ENCODE peak calls at places on chromosomes 6 and 20, in eight cellular contexts. One of them, this sample, is unnamed.

GRCh38 chr20:5844063-5844681 is 94.0 kb downstream of the SHLD1 start:
- DNase-seq in colonic mucosa: no peak
- DNase-seq in esophagus squamous epithelium: no peak
- DNase-seq in GM12878: peak; percentile 78
- DNase-seq in aorta: no peak
- DNase-seq in lung: no peak
- DNase-seq in CD4-positive, CD25-positive, alpha-beta regulatory T cell: peak; percentile 56
- DNase-seq in body of pancreas: no peak
- DNase-seq in this sample: peak; percentile 26

GRCh38 chr6:152948150-152948768 is 34.6 kb downstream of the FBXO5 start:
- DNase-seq in colonic mucosa: no peak
- DNase-seq in esophagus squamous epithelium: no peak
- DNase-seq in GM12878: no peak
- DNase-seq in aorta: no peak
- DNase-seq in lung: no peak
- DNase-seq in CD4-positive, CD25-positive, alpha-beta regulatory T cell: no peak
- DNase-seq in body of pancreas: no peak
- DNase-seq in this sample: peak; percentile 22

GRCh38 chr6:31037692-31038091 is 27.4 kb downstream of the MUC22 start:
- DNase-seq in colonic mucosa: no peak
- DNase-seq in esophagus squamous epithelium: no peak
- DNase-seq in GM12878: no peak
- DNase-seq in aorta: no peak
- DNase-seq in lung: no peak
- DNase-seq in CD4-positive, CD25-positive, alpha-beta regulatory T cell: no peak
- DNase-seq in body of pancreas: no peak
- DNase-seq in this sample: no peak

GRCh38 chr6:110341671-110342304 is 16.4 kb downstream of the METTL24 start:
- DNase-seq in colonic mucosa: no peak
- DNase-seq in esophagus squamous epithelium: no peak
- DNase-seq in GM12878: no peak
- DNase-seq in aorta: no peak
- DNase-seq in lung: no peak
- DNase-seq in CD4-positive, CD25-positive, alpha-beta regulatory T cell: no peak
- DNase-seq in body of pancreas: no peak
- DNase-seq in this sample: no peak

GRCh38 chr6:44342489-44342888 is at the start of gene SPATS1:
- DNase-seq in colonic mucosa: no peak
- DNase-seq in esophagus squamous epithelium: no peak
- DNase-seq in GM12878: no peak
- DNase-seq in aorta: peak; percentile 76
- DNase-seq in lung: no peak
- DNase-seq in CD4-positive, CD25-positive, alpha-beta regulatory T cell: no peak
- DNase-seq in body of pancreas: peak; percentile 30
- DNase-seq in this sample: no peak

GRCh38 chr20:60465439-60465838 is 507.2 kb downstream of the CDH26 start:
- DNase-seq in colonic mucosa: no peak
- DNase-seq in esophagus squamous epithelium: no peak
- DNase-seq in GM12878: no peak
- DNase-seq in aorta: no peak
- DNase-seq in lung: no peak
- DNase-seq in CD4-positive, CD25-positive, alpha-beta regulatory T cell: no peak
- DNase-seq in body of pancreas: no peak
- DNase-seq in this sample: no peak

GRCh38 chr6:30836957-30837356 is 47.4 kb upstream of the DDR1 start:
- DNase-seq in colonic mucosa: no peak
- DNase-seq in esophagus squamous epithelium: no peak
- DNase-seq in GM12878: no peak
- DNase-seq in aorta: no peak
- DNase-seq in lung: no peak
- DNase-seq in CD4-positive, CD25-positive, alpha-beta regulatory T cell: no peak
- DNase-seq in body of pancreas: no peak
- DNase-seq in this sample: no peak

GRCh38 chr6:155030148-155030720 is 35.1 kb downstream of the TIAM2 start:
- DNase-seq in colonic mucosa: no peak
- DNase-seq in esophagus squamous epithelium: no peak
- DNase-seq in GM12878: no peak
- DNase-seq in aorta: no peak
- DNase-seq in lung: no peak
- DNase-seq in CD4-positive, CD25-positive, alpha-beta regulatory T cell: no peak
- DNase-seq in body of pancreas: no peak
- DNase-seq in this sample: no peak

GRCh38 chr6:116190550-116190949 is 63.3 kb downstream of the TSPYL4 start:
- DNase-seq in colonic mucosa: no peak
- DNase-seq in esophagus squamous epithelium: no peak
- DNase-seq in GM12878: no peak
- DNase-seq in aorta: no peak
- DNase-seq in lung: no peak
- DNase-seq in CD4-positive, CD25-positive, alpha-beta regulatory T cell: no peak
- DNase-seq in body of pancreas: no peak
- DNase-seq in this sample: no peak

GRCh38 chr20:13344671-13345070 is 123.6 kb downstream of the ISM1 start:
- DNase-seq in colonic mucosa: no peak
- DNase-seq in esophagus squamous epithelium: no peak
- DNase-seq in GM12878: no peak
- DNase-seq in aorta: no peak
- DNase-seq in lung: no peak
- DNase-seq in CD4-positive, CD25-positive, alpha-beta regulatory T cell: no peak
- DNase-seq in body of pancreas: no peak
- DNase-seq in this sample: no peak

GRCh38 chr6:47303861-47304260 is 5.8 kb downstream of the TNFRSF21 start:
- DNase-seq in colonic mucosa: no peak
- DNase-seq in esophagus squamous epithelium: no peak
- DNase-seq in GM12878: no peak
- DNase-seq in aorta: no peak
- DNase-seq in lung: no peak
- DNase-seq in CD4-positive, CD25-positive, alpha-beta regulatory T cell: no peak
- DNase-seq in body of pancreas: no peak
- DNase-seq in this sample: no peak

GRCh38 chr6:150395388-150396009 is 26.7 kb downstream of the IYD start:
- DNase-seq in colonic mucosa: peak; percentile 65
- DNase-seq in esophagus squamous epithelium: no peak
- DNase-seq in GM12878: no peak
- DNase-seq in aorta: no peak
- DNase-seq in lung: peak; percentile 61
- DNase-seq in CD4-positive, CD25-positive, alpha-beta regulatory T cell: no peak
- DNase-seq in body of pancreas: peak; percentile 60
- DNase-seq in this sample: no peak

GRCh38 chr20:47428851-47429336 is 72.4 kb upstream of the ZMYND8 start:
- DNase-seq in colonic mucosa: no peak
- DNase-seq in esophagus squamous epithelium: no peak
- DNase-seq in GM12878: no peak
- DNase-seq in aorta: no peak
- DNase-seq in lung: no peak
- DNase-seq in CD4-positive, CD25-positive, alpha-beta regulatory T cell: no peak
- DNase-seq in body of pancreas: no peak
- DNase-seq in this sample: no peak

GRCh38 chr6:47245745-47246371 is 63.8 kb downstream of the TNFRSF21 start:
- DNase-seq in colonic mucosa: no peak
- DNase-seq in esophagus squamous epithelium: no peak
- DNase-seq in GM12878: no peak
- DNase-seq in aorta: no peak
- DNase-seq in lung: no peak
- DNase-seq in CD4-positive, CD25-positive, alpha-beta regulatory T cell: no peak
- DNase-seq in body of pancreas: no peak
- DNase-seq in this sample: no peak

GRCh38 chr6:43271103-43271815 is 26.8 kb upstream of the SLC22A7 start:
- DNase-seq in colonic mucosa: no peak
- DNase-seq in esophagus squamous epithelium: no peak
- DNase-seq in GM12878: peak; percentile 47
- DNase-seq in aorta: no peak
- DNase-seq in lung: no peak
- DNase-seq in CD4-positive, CD25-positive, alpha-beta regulatory T cell: no peak
- DNase-seq in body of pancreas: no peak
- DNase-seq in this sample: no peak

GRCh38 chr20:45343867-45344721 is 4.1 kb downstream of the SDC4 start:
- DNase-seq in colonic mucosa: peak; percentile 80
- DNase-seq in esophagus squamous epithelium: no peak
- DNase-seq in GM12878: no peak
- DNase-seq in aorta: peak; percentile 89
- DNase-seq in lung: peak; percentile 63
- DNase-seq in CD4-positive, CD25-positive, alpha-beta regulatory T cell: no peak
- DNase-seq in body of pancreas: peak; percentile 80
- DNase-seq in this sample: no peak

GRCh38 chr20:53582574-53583351 is 10.9 kb downstream of the ZNF217 start:
- DNase-seq in colonic mucosa: no peak
- DNase-seq in esophagus squamous epithelium: no peak
- DNase-seq in GM12878: no peak
- DNase-seq in aorta: no peak
- DNase-seq in lung: peak; percentile 28
- DNase-seq in CD4-positive, CD25-positive, alpha-beta regulatory T cell: peak; percentile 45
- DNase-seq in body of pancreas: no peak
- DNase-seq in this sample: peak; percentile 44

GRCh38 chr6:52019092-52019491 is 68.3 kb downstream of the PKHD1 start:
- DNase-seq in colonic mucosa: no peak
- DNase-seq in esophagus squamous epithelium: no peak
- DNase-seq in GM12878: no peak
- DNase-seq in aorta: no peak
- DNase-seq in lung: no peak
- DNase-seq in CD4-positive, CD25-positive, alpha-beta regulatory T cell: no peak
- DNase-seq in body of pancreas: no peak
- DNase-seq in this sample: no peak

GRCh38 chr6:14682821-14683220 is 563.0 kb upstream of the JARID2 start:
- DNase-seq in colonic mucosa: no peak
- DNase-seq in esophagus squamous epithelium: no peak
- DNase-seq in GM12878: no peak
- DNase-seq in aorta: no peak
- DNase-seq in lung: no peak
- DNase-seq in CD4-positive, CD25-positive, alpha-beta regulatory T cell: no peak
- DNase-seq in body of pancreas: no peak
- DNase-seq in this sample: no peak
- H3K27me3 ChIP-seq in colonic mucosa: no peaks in the 10 kb centered on the region
- H3K27me3 ChIP-seq in esophagus squamous epithelium: no peaks in the 10 kb centered on the region
- H3K27me3 ChIP-seq in GM12878: no peaks in the 10 kb centered on the region
- H3K27me3 ChIP-seq in aorta: no peaks in the 10 kb centered on the region
- H3K27me3 ChIP-seq in lung: no peaks in the 10 kb centered on the region
- H3K27me3 ChIP-seq in CD4-positive, CD25-positive, alpha-beta regulatory T cell: no peaks in the 10 kb centered on the region
- H3K27me3 ChIP-seq in body of pancreas: no peaks in the 10 kb centered on the region
- H3K27me3 ChIP-seq in this sample: no peaks in the 10 kb centered on the region

DNA sequence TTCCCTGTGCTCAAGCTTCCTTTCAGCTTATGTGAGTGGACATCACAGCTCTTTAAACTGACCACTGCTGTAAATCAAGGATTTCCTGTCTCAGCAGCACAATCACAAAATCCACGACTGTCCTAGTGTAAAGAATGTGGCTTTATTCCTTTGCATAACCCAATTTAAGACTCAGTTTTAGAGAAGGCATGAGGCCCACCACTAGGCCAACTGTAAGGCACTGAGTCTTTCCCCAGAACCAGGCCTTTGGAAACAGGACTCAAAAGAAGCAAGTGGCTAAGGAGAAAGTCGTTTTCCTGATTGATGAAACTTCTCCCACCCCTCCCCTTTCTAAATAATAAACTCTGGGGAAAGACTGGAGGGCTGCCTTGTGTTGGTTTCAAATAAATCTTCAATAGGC is 3.7 kb downstream of the OLIG3 start:
- DNase-seq in colonic mucosa: no peak
- DNase-seq in esophagus squamous epithelium: no peak
- DNase-seq in GM12878: no peak
- DNase-seq in aorta: no peak
- DNase-seq in lung: no peak
- DNase-seq in CD4-positive, CD25-positive, alpha-beta regulatory T cell: no peak
- DNase-seq in body of pancreas: no peak
- DNase-seq in this sample: no peak
- H3K4me1 ChIP-seq in colonic mucosa: no peaks in the 10 kb centered on the region
- H3K4me1 ChIP-seq in esophagus squamous epithelium: peaks cover 20% of the 10 kb centered on the region
- H3K4me1 ChIP-seq in GM12878: no peaks in the 10 kb centered on the region
- H3K4me1 ChIP-seq in aorta: no peaks in the 10 kb centered on the region
- H3K4me1 ChIP-seq in lung: peaks cover 22% of the 10 kb centered on the region
- H3K4me1 ChIP-seq in CD4-positive, CD25-positive, alpha-beta regulatory T cell: peaks cover 47% of the 10 kb centered on the region
- H3K4me1 ChIP-seq in body of pancreas: peaks cover 25% of the 10 kb centered on the region
- H3K4me1 ChIP-seq in this sample: peaks cover 58% of the 10 kb centered on the region

GRCh38 chr6:39930540-39930939 is 3.7 kb downstream of the MOCS1 start:
- DNase-seq in colonic mucosa: no peak
- DNase-seq in esophagus squamous epithelium: no peak
- DNase-seq in GM12878: no peak
- DNase-seq in aorta: no peak
- DNase-seq in lung: no peak
- DNase-seq in CD4-positive, CD25-positive, alpha-beta regulatory T cell: no peak
- DNase-seq in body of pancreas: no peak
- DNase-seq in this sample: no peak
- H3K27me3 ChIP-seq in colonic mucosa: no peaks in the 10 kb centered on the region
- H3K27me3 ChIP-seq in esophagus squamous epithelium: no peaks in the 10 kb centered on the region
- H3K27me3 ChIP-seq in GM12878: no peaks in the 10 kb centered on the region
- H3K27me3 ChIP-seq in aorta: no peaks in the 10 kb centered on the region
- H3K27me3 ChIP-seq in lung: no peaks in the 10 kb centered on the region
- H3K27me3 ChIP-seq in CD4-positive, CD25-positive, alpha-beta regulatory T cell: peaks cover 5% of the 10 kb centered on the region
- H3K27me3 ChIP-seq in body of pancreas: no peaks in the 10 kb centered on the region
- H3K27me3 ChIP-seq in this sample: no peaks in the 10 kb centered on the region

GRCh38 chr6:6744551-6744950 is 156.0 kb downstream of the LY86 start:
- DNase-seq in colonic mucosa: no peak
- DNase-seq in esophagus squamous epithelium: no peak
- DNase-seq in GM12878: no peak
- DNase-seq in aorta: no peak
- DNase-seq in lung: no peak
- DNase-seq in CD4-positive, CD25-positive, alpha-beta regulatory T cell: no peak
- DNase-seq in body of pancreas: no peak
- DNase-seq in this sample: no peak
- H3K4me1 ChIP-seq in colonic mucosa: no peaks in the 10 kb centered on the region
- H3K4me1 ChIP-seq in esophagus squamous epithelium: peaks cover under 1% of the 10 kb centered on the region
- H3K4me1 ChIP-seq in GM12878: no peaks in the 10 kb centered on the region
- H3K4me1 ChIP-seq in aorta: no peaks in the 10 kb centered on the region
- H3K4me1 ChIP-seq in lung: peaks cover 5% of the 10 kb centered on the region
- H3K4me1 ChIP-seq in CD4-positive, CD25-positive, alpha-beta regulatory T cell: no peaks in the 10 kb centered on the region
- H3K4me1 ChIP-seq in body of pancreas: peaks cover 16% of the 10 kb centered on the region
- H3K4me1 ChIP-seq in this sample: no peaks in the 10 kb centered on the region

DNA sequence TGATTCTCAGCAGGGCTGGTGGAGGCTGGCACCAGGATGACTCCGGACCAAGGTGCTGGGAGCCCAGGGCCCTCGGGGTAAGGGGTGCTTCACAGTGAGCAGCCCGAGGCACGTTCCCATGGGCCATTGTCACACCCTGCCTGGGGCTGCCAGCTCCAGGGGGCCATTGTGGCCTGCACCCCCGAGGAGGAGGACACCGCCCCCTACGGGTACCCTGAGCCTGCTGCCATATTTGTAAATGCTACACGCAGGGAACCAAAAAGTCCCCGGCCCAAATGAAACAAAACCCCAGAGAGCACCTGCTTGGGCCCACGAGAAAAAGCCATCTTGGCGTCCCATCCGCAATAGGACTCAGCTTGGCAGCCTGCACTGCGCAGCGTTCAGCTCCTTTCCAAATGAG is 64.7 kb upstream of the GATA5 start:
- DNase-seq in colonic mucosa: no peak
- DNase-seq in esophagus squamous epithelium: no peak
- DNase-seq in GM12878: no peak
- DNase-seq in aorta: no peak
- DNase-seq in lung: no peak
- DNase-seq in CD4-positive, CD25-positive, alpha-beta regulatory T cell: no peak
- DNase-seq in body of pancreas: no peak
- DNase-seq in this sample: no peak
- H3K27me3 ChIP-seq in colonic mucosa: no peaks in the 10 kb centered on the region
- H3K27me3 ChIP-seq in esophagus squamous epithelium: no peaks in the 10 kb centered on the region
- H3K27me3 ChIP-seq in GM12878: peaks cover 1% of the 10 kb centered on the region
- H3K27me3 ChIP-seq in aorta: no peaks in the 10 kb centered on the region
- H3K27me3 ChIP-seq in lung: no peaks in the 10 kb centered on the region
- H3K27me3 ChIP-seq in CD4-positive, CD25-positive, alpha-beta regulatory T cell: no peaks in the 10 kb centered on the region
- H3K27me3 ChIP-seq in body of pancreas: no peaks in the 10 kb centered on the region
- H3K27me3 ChIP-seq in this sample: no peaks in the 10 kb centered on the region